ENCODE peak calls at places on chromosomes 16 and 17, in seven cellular contexts. X is OCI-LY7; D is AG10803; U is ascending aorta; N is GM12865; C is right atrium auricular region; Q is CD8-positive, alpha-beta T cell. M is an unnamed sample.

GRCh38 chr16:27161398-27161797 is 41.9 kb upstream of the KDM8 start:
- DNase-seq in D (no peak), U (no peak), N (no peak), Q (no peak), X (no peak), C (no peak), M (no peak)

GRCh38 chr17:40553694-40554534 is 11.4 kb downstream of the CCR7 start:
- DNase-seq in Q (no peak), X (peak), U (peak), C (peak), D (peak), N (no peak), M (no peak)

GRCh38 chr16:89910717-89911354 is 7.8 kb upstream of the MC1R start:
- DNase-seq in Q (no peak), C (no peak), D (no peak), N (no peak), X (no peak), U (no peak), M (no peak)

GRCh38 chr17:29645516-29646051 is 22.9 kb upstream of the CORO6 start:
- DNase-seq in N (no peak), X (no peak), C (peak), U (peak), Q (no peak), D (peak), M (peak)

GRCh38 chr17:83064732-83065659 is 14.4 kb upstream of the METRNL start:
- DNase-seq in U (peak), Q (no peak), N (no peak), D (no peak), C (no peak), X (no peak), M (peak)

GRCh38 chr16:25010542-25010941 is 4.6 kb downstream of the ARHGAP17 start:
- DNase-seq in C (no peak), Q (no peak), D (no peak), X (no peak), N (no peak), U (no peak), M (no peak)

GRCh38 chr17:80959330-80960036 is 32.2 kb upstream of the CHMP6 start:
- DNase-seq in X (no peak), D (peak), N (no peak), U (peak), C (peak), Q (no peak), M (peak)

GRCh38 chr17:81666342-81667191 is at the start of the genes CCDC137 and OXLD1:
- DNase-seq in C (peak), D (peak), Q (peak), N (peak), X (peak), U (peak), M (peak)

GRCh38 chr17:59890720-59891119 is 2.0 kb downstream of the TUBD1 start:
- DNase-seq in Q (no peak), U (no peak), X (no peak), N (no peak), D (peak), C (no peak), M (no peak)

GRCh38 chr16:84065536-84066132 is 23.0 kb upstream of the SLC38A8 start:
- DNase-seq in D (peak), X (peak), Q (no peak), N (peak), U (no peak), C (no peak), M (peak)

GRCh38 chr17:37787055-37787720 is 42.3 kb upstream of the HNF1B start:
- DNase-seq in C (no peak), Q (no peak), U (no peak), D (peak), X (no peak), N (no peak), M (no peak)

GRCh38 chr17:38510424-38511125 is 82.3 kb downstream of the ARHGAP23 start:
- DNase-seq in U (no peak), X (no peak), N (no peak), Q (no peak), C (no peak), D (no peak), M (no peak)

GRCh38 chr16:87131996-87132345 is 185.2 kb downstream of the C16orf95 start:
- DNase-seq in C (no peak), D (no peak), Q (no peak), N (no peak), U (no peak), X (no peak), M (no peak)

GRCh38 chr16:3193221-3194212 is 5.5 kb downstream of the OR1F1 start:
- DNase-seq in U (no peak), D (no peak), N (no peak), Q (no peak), X (no peak), C (no peak), M (no peak)

GRCh38 chr16:9159839-9160550 is 68.6 kb downstream of the HAPSTR1 start:
- DNase-seq in U (no peak), D (peak), C (no peak), N (peak), Q (no peak), X (peak), M (peak)

GRCh38 chr17:791807-792206 is 9.7 kb downstream of the MRM3 start:
- DNase-seq in D (no peak), X (no peak), Q (no peak), U (no peak), C (no peak), N (no peak), M (no peak)

GRCh38 chr17:77365584-77366186 is 224.9 kb downstream of the SEC14L1 start:
- DNase-seq in N (no peak), C (peak), Q (peak), U (peak), D (peak), X (no peak), M (peak)

GRCh38 chr17:73929860-73930430 is 273.5 kb upstream of the RPL38 start:
- DNase-seq in N (no peak), C (peak), Q (no peak), X (no peak), D (no peak), U (no peak), M (no peak)
- TF ChIP-seq CTCF in N (no peak), C (no peak), Q (no peak), X (peak), D (no peak), U (no peak), M (no peak)

GRCh38 chr17:75260679-75261335 is 599 bp downstream of the GGA3 start:
- DNase-seq in U (no peak), Q (no peak), D (no peak), C (no peak), N (peak), X (no peak), M (no peak)
- TF ChIP-seq CTCF in U (no peak), Q (no peak), D (peak), C (peak), N (no peak), X (peak), M (no peak)

GRCh38 chr17:11264183-11264871 is 23.3 kb downstream of the SHISA6 start:
- DNase-seq in Q (no peak), N (peak), C (no peak), X (peak), D (no peak), U (no peak), M (no peak)
- TF ChIP-seq CTCF in Q (no peak), N (peak), C (peak), X (peak), D (peak), U (no peak), M (no peak)

GRCh38 chr16:73171901-73172619 is 124.1 kb upstream of the ZFHX3 start:
- DNase-seq in U (no peak), N (no peak), X (no peak), D (no peak), C (no peak), Q (no peak), M (no peak)

GRCh38 chr16:73171380-73171779 is 123.5 kb upstream of the ZFHX3 start:
- DNase-seq in X (no peak), U (no peak), C (no peak), D (no peak), Q (no peak), N (no peak), M (no peak)

GRCh38 chr16:73170587-73170986 is 122.7 kb upstream of the ZFHX3 start:
- DNase-seq in U (no peak), Q (no peak), D (no peak), C (no peak), N (no peak), X (no peak), M (no peak)

GRCh38 chr16:73173396-73173795 is 125.5 kb upstream of the ZFHX3 start:
- DNase-seq in Q (no peak), D (peak), N (no peak), U (no peak), X (no peak), C (no peak), M (no peak)

GRCh38 chr16:73172621-73173312 is 124.8 kb upstream of the ZFHX3 start:
- DNase-seq in U (peak), X (no peak), N (no peak), C (peak), D (peak), Q (no peak), M (peak)
- TF ChIP-seq CTCF in U (no peak), X (no peak), N (no peak), C (no peak), D (peak), Q (no peak), M (peak)

GRCh38 chr17:8176197-8176940 is at the start of gene TMEM107:
- DNase-seq in X (peak), D (peak), U (peak), Q (peak), C (peak), N (peak), M (peak)
- TF ChIP-seq CTCF in X (no peak), D (peak), U (no peak), Q (no peak), C (no peak), N (peak), M (no peak)

GRCh38 chr16:15642557-15643452 is at the start of gene MARF1:
- DNase-seq in U (peak), D (peak), X (peak), C (peak), Q (peak), N (peak), M (peak)

GRCh38 chr16:15644306-15644961 is 1.5 kb upstream of the MARF1 start:
- DNase-seq in U (no peak), C (no peak), D (peak), Q (no peak), N (peak), X (peak), M (peak)

GRCh38 chr16:15640966-15641365 is 2.0 kb downstream of the MARF1 start:
- DNase-seq in N (peak), D (no peak), Q (no peak), U (no peak), X (peak), C (no peak), M (no peak)

GRCh38 chr16:15641753-15642556 is 999 bp downstream of the MARF1 start:
- DNase-seq in U (no peak), N (peak), X (peak), C (no peak), Q (no peak), D (no peak), M (no peak)

GRCh38 chr16:15643453-15644305 is 725 bp upstream of the MARF1 start:
- DNase-seq in X (peak), Q (peak), C (no peak), U (peak), N (peak), D (peak), M (peak)
- TF ChIP-seq CTCF in X (peak), Q (peak), C (peak), U (no peak), N (peak), D (peak), M (peak)

GRCh38 chr16:62253926-62254325 is 217.7 kb upstream of the CDH8 start:
- DNase-seq in C (no peak), Q (no peak), D (no peak), X (no peak), N (no peak), U (no peak), M (peak)

GRCh38 chr16:62254847-62255246 is 218.6 kb upstream of the CDH8 start:
- DNase-seq in D (no peak), X (no peak), N (no peak), U (no peak), C (no peak), Q (no peak), M (no peak)

DNA sequence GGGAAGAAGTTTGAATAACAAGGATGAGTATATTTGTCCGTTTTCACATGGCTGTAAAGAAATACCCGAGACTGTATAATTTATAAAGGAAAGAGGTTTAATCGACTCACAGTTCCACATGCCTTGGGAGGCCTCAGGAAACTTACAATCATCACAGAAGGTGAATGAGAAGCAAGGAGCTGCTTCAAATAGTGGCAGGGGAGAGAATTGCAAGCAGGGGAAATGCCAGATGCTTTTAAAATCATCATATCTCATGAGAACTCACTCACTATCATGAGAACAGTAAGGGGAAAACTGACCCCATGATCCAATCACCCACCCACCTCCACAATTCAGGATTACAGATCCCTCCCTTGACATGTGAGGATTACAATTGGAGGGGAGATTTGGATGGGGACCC is 212.8 kb upstream of the CDH8 start:
- DNase-seq in N (no peak), Q (no peak), C (no peak), U (no peak), X (no peak), D (no peak), M (no peak)
- TF ChIP-seq CTCF in N (no peak), Q (no peak), C (no peak), U (no peak), X (no peak), D (no peak), M (no peak)

DNA sequence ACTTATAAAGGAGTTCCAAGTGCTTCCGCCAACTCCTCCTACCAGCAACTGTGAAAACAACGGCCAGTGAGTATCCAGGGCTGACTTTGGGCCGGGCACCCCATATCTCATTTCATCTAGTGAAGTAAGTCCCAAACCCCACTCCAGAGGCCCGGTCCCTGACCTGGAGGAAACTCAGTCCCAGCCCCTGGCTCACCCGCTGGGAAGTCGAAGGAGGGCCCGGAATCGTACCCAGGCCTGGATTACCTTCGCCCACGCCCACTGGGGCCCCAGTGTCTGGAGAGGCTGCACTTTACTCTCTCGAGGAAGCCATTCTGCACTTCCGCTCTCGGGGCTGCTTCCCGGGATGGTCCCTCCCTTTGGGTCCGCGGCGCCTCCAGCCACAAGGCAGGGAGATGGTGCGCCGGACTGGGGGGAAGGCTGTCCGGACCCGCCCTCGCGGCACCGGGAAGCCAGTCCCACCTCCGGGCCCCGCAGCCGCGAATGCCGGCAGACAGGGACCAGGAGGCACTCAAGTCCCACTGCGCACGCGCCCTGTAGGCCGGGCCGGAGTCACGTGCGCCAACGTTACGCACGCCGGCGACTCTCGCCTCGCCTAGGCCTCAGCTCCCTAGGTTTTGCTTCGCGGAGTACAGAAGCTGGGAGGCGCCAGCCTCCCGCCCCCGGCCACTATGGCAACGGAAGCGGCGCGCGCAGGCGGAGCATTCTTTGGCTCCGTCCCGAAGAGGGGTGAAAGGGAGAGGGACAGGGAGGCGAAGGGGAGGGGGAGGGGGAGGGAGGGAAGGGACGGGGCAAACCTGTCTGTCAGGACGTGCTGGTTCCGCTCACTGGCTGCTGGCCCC is at the start of gene CMTR2:
- DNase-seq in C (peak), U (peak), N (peak), D (peak), Q (peak), X (peak), M (peak)
- TF ChIP-seq CTCF in C (peak), U (no peak), N (no peak), D (no peak), Q (no peak), X (no peak), M (peak)

GRCh38 chr17:66897141-66897540 is 62.2 kb downstream of the CACNG5 start:
- DNase-seq in X (no peak), C (no peak), D (no peak), U (no peak), N (no peak), Q (no peak), M (no peak)

GRCh38 chr17:66889480-66890230 is 54.7 kb downstream of the CACNG5 start:
- DNase-seq in C (no peak), X (no peak), U (no peak), Q (no peak), D (no peak), N (no peak), M (no peak)

GRCh38 chr17:66893863-66894262 is 58.9 kb downstream of the CACNG5 start:
- DNase-seq in U (no peak), D (no peak), Q (no peak), C (no peak), X (no peak), N (no peak), M (no peak)

GRCh38 chr17:66892286-66892685 is 57.4 kb downstream of the CACNG5 start:
- DNase-seq in N (no peak), C (no peak), U (no peak), Q (no peak), X (no peak), D (no peak), M (no peak)

DNA sequence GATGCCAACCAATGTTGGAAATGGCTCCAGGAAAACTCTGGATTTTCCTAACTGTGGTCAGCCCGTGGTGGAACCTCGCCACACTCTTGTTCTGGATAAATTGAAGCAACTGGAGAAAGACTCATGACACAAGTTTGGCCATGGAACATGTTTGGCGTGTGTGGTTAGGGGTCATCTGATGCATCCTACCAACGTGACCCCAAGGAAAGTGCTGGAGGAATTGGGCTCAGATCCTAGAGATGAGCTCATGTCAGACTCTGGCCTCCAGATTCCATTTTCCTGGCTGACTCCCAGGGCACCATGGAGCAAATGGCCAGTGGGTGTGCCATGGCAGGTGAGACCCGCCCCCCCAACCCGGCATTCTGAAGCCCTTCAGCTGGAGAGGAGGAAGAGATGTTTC is 58.5 kb downstream of the CACNG5 start:
- DNase-seq in Q (no peak), N (no peak), X (no peak), D (no peak), C (no peak), U (no peak), M (no peak)
- TF ChIP-seq CTCF in Q (no peak), N (no peak), X (no peak), D (no peak), C (no peak), U (no peak), M (no peak)

DNA sequence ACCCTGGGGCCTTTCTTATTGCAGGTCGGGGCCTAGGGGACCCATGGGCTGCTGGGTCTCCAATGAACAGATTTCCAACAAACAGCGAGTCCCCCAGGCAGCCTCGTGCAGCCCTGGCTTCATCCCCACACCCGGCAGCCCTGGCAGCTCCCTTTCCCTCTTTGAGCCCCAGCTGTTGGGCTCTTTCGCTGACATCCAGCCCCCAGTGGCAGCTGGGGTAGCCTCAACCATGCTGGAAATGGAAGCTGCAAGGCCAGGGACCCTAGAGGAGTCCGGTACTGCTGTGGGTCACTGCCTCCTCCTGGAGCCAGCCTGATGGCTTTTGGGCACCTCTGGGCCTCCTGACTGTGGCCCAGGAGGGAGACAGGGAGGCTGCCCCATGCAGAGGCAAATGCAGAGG is 5.9 kb downstream of the RPUSD1 start:
- DNase-seq in C (no peak), X (no peak), Q (no peak), N (no peak), D (no peak), U (no peak), M (no peak)
- TF ChIP-seq CTCF in C (no peak), X (no peak), Q (no peak), N (no peak), D (no peak), U (no peak), M (no peak)